ENCODE peak calls at places on chromosomes 5 and 9, in five cellular contexts. S is HCT116, K is heart right ventricle, P is NT2/D1, V is Peyer's patch. Q is an unnamed sample. For H3K4me1, the result is how much of the 10 kb centered on the place peaks cover.

GRCh38 chr9:122383992-122384461 is 13.2 kb downstream of the PTGS1 start:
- DNase-seq in K (no peak), V (no peak), S (no peak), P (no peak), Q (no peak)

GRCh38 chr9:81826541-81826906 is 101.7 kb upstream of the SPATA31D4 start:
- DNase-seq in V (peak), S (no peak), P (no peak), K (peak), Q (peak)

GRCh38 chr9:70049236-70049635 is 5.6 kb downstream of the MAMDC2 start:
- DNase-seq in V (peak), K (no peak), P (no peak), S (no peak), Q (peak)

GRCh38 chr5:91910247-91910646 is 527.1 kb upstream of the ARRDC3 start:
- DNase-seq in V (no peak), S (no peak), K (no peak), P (no peak), Q (no peak)

GRCh38 chr9:100296407-100296806 is 56.3 kb downstream of the TEX10 start:
- DNase-seq in P (no peak), V (no peak), S (no peak), K (no peak), Q (no peak)

GRCh38 chr9:121780641-121781040 is 129.2 kb downstream of the DAB2IP start:
- DNase-seq in P (no peak), V (no peak), K (no peak), S (no peak), Q (no peak)

GRCh38 chr9:134571326-134571871 is 70.2 kb upstream of the COL5A1 start:
- DNase-seq in P (no peak), V (peak), S (no peak), K (no peak), Q (no peak)

GRCh38 chr5:158648631-158649030 is 451.1 kb downstream of the EBF1 start:
- DNase-seq in P (no peak), K (no peak), S (no peak), V (no peak), Q (no peak)

GRCh38 chr9:109163194-109163593 is 3.9 kb downstream of the FRRS1L start:
- DNase-seq in P (no peak), S (no peak), K (no peak), V (no peak), Q (no peak)

GRCh38 chr5:118578093-118578492 is 410.3 kb downstream of the DTWD2 start:
- DNase-seq in K (no peak), P (no peak), V (no peak), S (no peak), Q (no peak)

GRCh38 chr9:33124716-33125378 is 42.3 kb downstream of the B4GALT1 start:
- DNase-seq in V (peak), P (no peak), K (no peak), S (no peak), Q (no peak)

GRCh38 chr9:116639251-116639741 is 47.8 kb upstream of the TRIM32 start:
- DNase-seq in P (no peak), S (no peak), V (no peak), K (no peak), Q (no peak)

GRCh38 chr9:68546596-68547390 is 6.1 kb upstream of the TMEM252 start:
- DNase-seq in K (no peak), S (no peak), V (peak), P (no peak), Q (peak)

GRCh38 chr9:107213561-107214028 is 69.5 kb upstream of the RAD23B start:
- DNase-seq in K (no peak), P (no peak), V (peak), S (peak), Q (no peak)

GRCh38 chr9:82604947-82605656 is 457.8 kb downstream of the RASEF start:
- DNase-seq in P (no peak), S (no peak), V (no peak), K (no peak), Q (peak)

GRCh38 chr9:28915256-28915930 is 1342.1 kb upstream of the C9orf72 start:
- DNase-seq in K (no peak), V (no peak), P (no peak), S (no peak), Q (no peak)

GRCh38 chr5:133117166-133117929 is 65.5 kb downstream of the HSPA4 start:
- DNase-seq in K (no peak), V (peak), S (no peak), P (no peak), Q (no peak)

GRCh38 chr9:116940614-116941215 is 253.6 kb downstream of the TRIM32 start:
- DNase-seq in K (no peak), S (no peak), P (no peak), V (no peak), Q (no peak)

GRCh38 chr5:164224772-164225171 is 719.4 kb downstream of the MAT2B start:
- DNase-seq in V (no peak), P (no peak), K (no peak), S (no peak), Q (no peak)

GRCh38 chr5:93899026-93899600 is 157.7 kb upstream of the POU5F2 start:
- DNase-seq in K (no peak), S (no peak), V (no peak), P (no peak), Q (no peak)

GRCh38 chr5:10563940-10564837 is at the start of gene ANKRD33B:
- DNase-seq in P (no peak), S (no peak), K (peak), V (peak), Q (peak)

GRCh38 chr9:90459321-90459720 is 183.3 kb downstream of the DIRAS2 start:
- DNase-seq in S (no peak), P (no peak), V (no peak), K (no peak), Q (no peak)

GRCh38 chr5:56530031-56530430 is 285.3 kb upstream of the MAP3K1 start:
- DNase-seq in K (no peak), V (no peak), S (no peak), P (no peak), Q (no peak)

GRCh38 chr5:150274811-150275210 is 14.8 kb downstream of the CAMK2A start:
- DNase-seq in K (no peak), V (no peak), S (no peak), P (no peak), Q (no peak)

GRCh38 chr5:150270546-150271295 is 18.9 kb downstream of the CAMK2A start:
- DNase-seq in K (no peak), P (no peak), V (no peak), S (no peak), Q (no peak)

GRCh38 chr5:150271923-150272322 is 17.6 kb downstream of the CAMK2A start:
- DNase-seq in V (no peak), S (no peak), P (no peak), K (no peak), Q (no peak)

GRCh38 chr5:150272531-150272930 is 17.0 kb downstream of the CAMK2A start:
- DNase-seq in P (no peak), S (no peak), V (no peak), K (no peak), Q (no peak)

DNA sequence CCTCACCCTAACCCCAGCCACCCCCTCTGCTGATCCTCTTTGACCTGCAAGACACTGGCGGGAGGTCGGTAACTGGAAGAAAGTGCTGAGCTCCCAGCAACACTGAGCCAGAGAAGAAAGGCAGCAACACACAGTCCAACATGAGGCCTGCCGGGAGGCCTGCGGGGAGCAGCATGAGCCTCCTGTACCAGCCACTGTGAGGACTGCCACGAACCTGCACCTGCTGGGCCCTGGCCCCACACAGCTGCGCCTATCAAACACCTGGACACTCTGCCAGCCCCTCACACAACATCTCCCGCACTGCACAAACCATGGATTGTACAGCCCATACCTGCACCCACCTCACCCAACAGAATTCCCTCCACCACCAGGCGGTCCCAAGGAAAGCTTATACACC is 18.3 kb downstream of the CAMK2A start:
- DNase-seq in P (no peak), K (no peak), S (no peak), V (no peak), Q (no peak)
- H3K4me1 ChIP-seq in P (under half), K (under half), S (under half), V (under half), Q (under half)

GRCh38 chr5:139306628-139307379 is 13.3 kb downstream of the MATR3 start:
- DNase-seq in V (no peak), P (no peak), S (no peak), K (no peak), Q (no peak)
- H3K4me1 ChIP-seq in V (under half), P (under half), S (under half), K (half or more), Q (under half)

DNA sequence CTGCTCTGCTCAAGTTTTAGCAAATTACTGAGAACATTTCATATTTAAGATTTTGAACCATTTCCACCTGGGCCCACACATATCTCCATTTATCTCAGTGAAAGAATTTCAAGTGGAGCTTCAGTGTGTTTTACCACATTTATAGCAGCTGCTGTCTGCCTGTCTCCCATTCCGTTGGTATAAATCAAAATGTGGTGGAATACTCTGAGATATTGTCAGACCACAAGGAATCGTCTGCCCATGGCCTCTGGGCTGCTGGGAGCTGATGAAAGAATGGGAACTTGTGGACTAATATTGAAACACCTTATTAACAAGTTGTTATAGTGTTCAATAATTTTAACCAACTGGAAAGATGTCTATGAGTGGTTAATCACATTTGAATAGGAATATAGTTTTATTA is 33.3 kb downstream of the MAST4 start:
- DNase-seq in P (no peak), K (no peak), V (no peak), S (no peak), Q (no peak)
- H3K4me1 ChIP-seq in P (under half), K (under half), V (under half), S (under half), Q (under half)

DNA sequence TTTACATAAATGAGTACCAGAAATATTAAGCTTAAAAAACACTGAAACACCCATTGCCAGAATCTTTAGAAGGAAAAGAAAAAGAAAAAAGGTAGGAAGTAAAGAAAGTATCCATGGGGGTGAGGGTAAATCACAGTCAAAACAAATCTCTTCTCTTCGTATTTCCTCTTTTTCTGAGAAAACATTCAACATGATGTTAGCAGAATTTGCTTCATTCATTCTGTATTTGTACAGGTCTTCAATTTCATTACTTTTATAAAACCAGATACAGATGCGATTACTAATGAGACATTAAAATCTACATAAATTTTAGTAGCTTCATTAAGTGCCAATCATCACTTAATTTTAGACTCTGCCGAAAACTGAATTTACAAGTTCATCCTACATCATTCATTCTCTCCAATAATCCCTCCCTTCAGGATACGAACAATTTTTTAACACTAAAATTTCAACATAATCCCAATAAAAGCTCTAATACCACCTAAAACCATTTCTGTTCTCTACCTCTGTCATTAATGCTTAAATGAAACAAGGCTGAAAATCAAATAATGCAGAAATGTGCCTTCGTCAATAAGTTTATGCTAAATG is 7.0 kb downstream of the NR3C1 start:
- DNase-seq in V (no peak), P (no peak), S (no peak), K (no peak), Q (no peak)
- H3K4me1 ChIP-seq in V (under half), P (under half), S (under half), K (half or more), Q (under half)

GRCh38 chr5:81021486-81021885 is 61.3 kb downstream of the RASGRF2 start:
- DNase-seq in V (no peak), S (no peak), K (no peak), P (no peak), Q (no peak)
- H3K4me1 ChIP-seq in V (under half), S (under half), K (under half), P (under half), Q (under half)

GRCh38 chr5:135369952-135370351 is 29.1 kb downstream of the MACROH2A1 start:
- DNase-seq in P (no peak), S (no peak), K (no peak), V (no peak), Q (no peak)
- H3K4me1 ChIP-seq in P (under half), S (under half), K (half or more), V (under half), Q (under half)

DNA sequence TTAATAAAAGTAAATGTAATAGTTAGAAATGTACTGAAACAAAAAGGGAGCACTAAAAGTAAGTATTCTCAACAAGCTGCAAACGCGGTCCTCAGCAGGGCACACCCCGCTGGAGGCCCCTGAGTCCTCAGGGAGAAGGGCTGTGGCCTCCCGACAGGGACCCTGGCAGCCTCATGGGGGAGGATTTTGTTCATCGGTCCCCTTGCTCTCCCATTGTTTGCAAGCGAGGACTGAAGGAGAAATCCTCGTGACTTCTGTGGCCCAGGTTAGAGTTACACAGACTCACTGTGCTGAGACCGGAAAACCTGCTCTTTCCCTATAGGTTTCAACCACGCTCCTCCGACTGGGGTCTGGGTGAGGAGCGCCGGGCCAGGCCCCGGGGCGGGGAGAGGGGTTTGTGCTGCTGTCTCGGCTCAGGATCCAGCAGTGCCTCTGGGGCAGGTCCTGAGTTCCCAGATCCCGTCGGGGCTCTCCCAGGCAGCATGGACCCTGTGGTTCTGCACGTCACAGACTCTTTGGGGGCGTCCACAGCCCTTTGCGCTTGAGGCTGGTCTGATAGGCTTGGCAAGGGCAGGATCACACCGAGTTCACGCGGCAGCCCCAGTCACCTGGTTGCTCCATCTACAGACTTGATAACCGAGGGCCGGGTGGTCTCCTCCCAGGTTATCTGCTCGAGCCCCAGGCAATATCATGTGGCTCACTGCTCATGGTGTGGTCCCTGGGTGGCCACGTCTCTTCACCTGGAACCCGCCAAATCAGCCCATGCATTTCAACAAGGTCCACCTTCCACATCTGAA is 38.8 kb downstream of the MRPL36 start:
- DNase-seq in K (no peak), V (peak), S (no peak), P (no peak), Q (no peak)
- H3K4me1 ChIP-seq in K (under half), V (under half), S (under half), P (under half), Q (under half)

Q was measured in right cardiac atrium.